ENCODE peak calls at places on chromosome 5, in seven cellular contexts. V, X, C, K, A, H and P are unnamed samples.

GRCh38 chr5:139137703-139138102 is 60.5 kb downstream of the SIL1 start:
- DNase-seq in V (no peak), X (no peak), C (peak; percentile 45), K (no peak), A (no peak), H (no peak), P (peak; percentile 58)

GRCh38 chr5:154015071-154015693 is 23.5 kb downstream of the FAM114A2 start:
- DNase-seq in V (no peak), X (no peak), C (no peak), K (no peak), A (no peak), H (no peak), P (no peak)

GRCh38 chr5:13591621-13592020 is 352.9 kb downstream of the DNAH5 start:
- DNase-seq in V (no peak), X (no peak), C (peak; percentile 78), K (no peak), A (no peak), H (no peak), P (no peak)

GRCh38 chr5:91006708-91007107 is 376.4 kb downstream of the ARRDC3 start:
- DNase-seq in V (no peak), X (no peak), C (no peak), K (no peak), A (no peak), H (no peak), P (no peak)

GRCh38 chr5:32387176-32387575 is 57.4 kb downstream of the ZFR start:
- DNase-seq in V (no peak), X (no peak), C (peak; percentile 48), K (no peak), A (no peak), H (no peak), P (no peak)

GRCh38 chr5:133220851-133221674 is 169.2 kb downstream of the HSPA4 start:
- DNase-seq in V (no peak), X (no peak), C (no peak), K (no peak), A (no peak), H (no peak), P (peak; percentile 36)

GRCh38 chr5:106121972-106122605 is 1548.6 kb downstream of the EFNA5 start:
- DNase-seq in V (no peak), X (no peak), C (peak; percentile 20), K (peak; percentile 23), A (no peak), H (no peak), P (peak; percentile 87)

GRCh38 chr5:34057118-34057517 is 14.1 kb upstream of the C1QTNF3 start:
- DNase-seq in V (no peak), X (no peak), C (no peak), K (no peak), A (no peak), H (no peak), P (no peak)

GRCh38 chr5:55633574-55634203 is 78.4 kb downstream of the SLC38A9 start:
- DNase-seq in V (no peak), X (no peak), C (peak; percentile 58), K (peak; percentile 35), A (no peak), H (no peak), P (no peak)

GRCh38 chr5:126516852-126517251 is 78.2 kb downstream of the ALDH7A1 start:
- DNase-seq in V (no peak), X (no peak), C (no peak), K (no peak), A (no peak), H (no peak), P (no peak)

GRCh38 chr5:133873936-133874585 is 94.4 kb downstream of the C5orf15 start:
- DNase-seq in V (no peak), X (no peak), C (peak; percentile 88), K (no peak), A (no peak), H (no peak), P (no peak)

GRCh38 chr5:133050500-133050899 is 1.3 kb upstream of the HSPA4 start:
- DNase-seq in V (no peak), X (no peak), C (no peak), K (no peak), A (no peak), H (no peak), P (peak; percentile 78)

GRCh38 chr5:490116-491094 is 33.8 kb downstream of the SLC9A3 start:
- DNase-seq in V (no peak), X (no peak), C (no peak), K (no peak), A (no peak), H (no peak), P (no peak)

GRCh38 chr5:33403187-33403586 is 37.6 kb upstream of the TARS1 start:
- DNase-seq in V (no peak), X (no peak), C (no peak), K (no peak), A (no peak), H (no peak), P (no peak)

GRCh38 chr5:167861134-167861930 is 430.1 kb upstream of the WWC1 start:
- DNase-seq in V (no peak), X (no peak), C (peak; percentile 10), K (peak; percentile 23), A (no peak), H (no peak), P (peak; percentile 89)

GRCh38 chr5:145991044-145991575 is 54.7 kb downstream of the SH3RF2 start:
- DNase-seq in V (no peak), X (no peak), C (peak; percentile 20), K (no peak), A (no peak), H (no peak), P (no peak)

GRCh38 chr5:116510525-116510924 is 64.1 kb downstream of the SEMA6A start:
- DNase-seq in V (no peak), X (no peak), C (no peak), K (no peak), A (no peak), H (no peak), P (peak; percentile 27)

GRCh38 chr5:34583167-34583566 is 73.0 kb upstream of the RAI14 start:
- DNase-seq in V (no peak), X (no peak), C (no peak), K (no peak), A (no peak), H (no peak), P (no peak)

GRCh38 chr5:65828022-65828421 is 98.4 kb upstream of the ERBIN start:
- DNase-seq in V (no peak), X (no peak), C (no peak), K (no peak), A (no peak), H (no peak), P (no peak)

GRCh38 chr5:87243161-87243877 is 24.4 kb upstream of the RASA1 start:
- DNase-seq in V (no peak), X (no peak), C (peak; percentile 86), K (no peak), A (no peak), H (no peak), P (no peak)

GRCh38 chr5:90932052-90932699 is 373.6 kb downstream of the ADGRV1 start:
- DNase-seq in V (no peak), X (peak; percentile 16), C (peak; percentile 69), K (peak; percentile 39), A (no peak), H (no peak), P (peak; percentile 77)

GRCh38 chr5:66933066-66933465 is 263.5 kb downstream of the CD180 start:
- DNase-seq in V (no peak), X (no peak), C (peak; percentile 66), K (no peak), A (no peak), H (no peak), P (no peak)